ENCODE peak calls at places on chromosome 12, in six cellular contexts. N is cardiac fibroblast; K is T1000; X is iPS DF 6.9; F is H9; U is stimulated activated naive B cell treated with anti-CD40 and anti-IgM and Interleukin-4, amounts not matched to agents 10 μg/mL and 1 μg/mL and 100 μg/mL, for 72 hours. C is an unnamed sample.

GRCh38 chr12:130195776-130196175 is 33.5 kb downstream of the FZD10 start:
- DNase-seq in N (no peak), K (no peak), U (no peak), F (no peak), X (no peak), C (no peak)

GRCh38 chr12:112904571-112904970 is 2.2 kb upstream of the OAS1 start:
- DNase-seq in U (no peak), N (peak), X (no peak), F (no peak), K (no peak), C (no peak)

GRCh38 chr12:105982022-105982421 is 156.7 kb downstream of the NUAK1 start:
- DNase-seq in U (no peak), F (no peak), X (no peak), K (no peak), N (peak), C (no peak)

GRCh38 chr12:42979746-42980145 is 390.2 kb upstream of the PRICKLE1 start:
- DNase-seq in U (no peak), F (no peak), N (no peak), K (no peak), X (no peak), C (no peak)

GRCh38 chr12:131084341-131085011 is 130.8 kb downstream of the ADGRD1 start:
- DNase-seq in X (no peak), U (no peak), K (no peak), N (no peak), F (peak), C (no peak)

GRCh38 chr12:47744005-47744651 is 14.6 kb downstream of the RAPGEF3 start:
- DNase-seq in F (peak), K (no peak), X (peak), U (no peak), N (no peak), C (no peak)

GRCh38 chr12:113043240-113043639 is 13.3 kb upstream of the DTX1 start:
- DNase-seq in X (no peak), K (no peak), N (no peak), F (no peak), U (no peak), C (no peak)

GRCh38 chr12:116885496-116885895 is 4.3 kb upstream of the HRK start:
- DNase-seq in K (no peak), F (no peak), N (peak), X (no peak), U (no peak), C (no peak)

GRCh38 chr12:102753802-102754201 is 163.2 kb downstream of the PAH start:
- DNase-seq in N (no peak), K (no peak), X (no peak), U (no peak), F (no peak), C (no peak)

GRCh38 chr12:2823483-2823882 is 11.0 kb downstream of the ITFG2 start:
- DNase-seq in U (no peak), K (no peak), X (no peak), N (no peak), F (no peak), C (no peak)

GRCh38 chr12:25352078-25352918 is 101.6 kb upstream of the KRAS start:
- DNase-seq in K (no peak), F (no peak), N (peak), U (no peak), X (no peak), C (no peak)

GRCh38 chr12:2354151-2354991 is 301.6 kb downstream of the CACNA1C start:
- DNase-seq in F (no peak), K (no peak), U (no peak), X (no peak), N (no peak), C (no peak)

GRCh38 chr12:28313631-28314030 is 123.4 kb downstream of the CCDC91 start:
- DNase-seq in X (no peak), K (no peak), F (no peak), N (peak), U (no peak), C (peak)

GRCh38 chr12:62194616-62195015 is 65.6 kb upstream of the USP15 start:
- DNase-seq in X (no peak), K (no peak), U (no peak), N (peak), F (no peak), C (no peak)

GRCh38 chr12:54126696-54127537 is 61.9 kb downstream of the SMUG1 start:
- DNase-seq in K (peak), F (peak), X (no peak), N (no peak), U (no peak), C (peak)

GRCh38 chr12:3553681-3554546 is 62.9 kb downstream of the PRMT8 start:
- DNase-seq in K (no peak), X (peak), U (no peak), N (no peak), F (peak), C (no peak)

GRCh38 chr12:51863921-51864700 is 15.6 kb upstream of the FIGNL2 start:
- DNase-seq in F (peak), N (peak), K (no peak), X (no peak), U (no peak), C (no peak)

GRCh38 chr12:87140257-87140656 is 884.1 kb upstream of the MGAT4C start:
- DNase-seq in X (no peak), N (peak), U (no peak), F (no peak), K (no peak), C (no peak)

GRCh38 chr12:125766091-125766490 is 700.9 kb downstream of the AACS start:
- DNase-seq in X (no peak), U (no peak), K (no peak), N (no peak), F (no peak), C (no peak)

GRCh38 chr12:13976880-13977279 is 4.5 kb downstream of the GRIN2B start:
- DNase-seq in X (no peak), N (no peak), K (no peak), U (no peak), F (no peak), C (no peak)

GRCh38 chr12:50251619-50252300 is 31.6 kb downstream of the LIMA1 start:
- DNase-seq in K (no peak), U (no peak), X (no peak), N (no peak), F (no peak), C (no peak)

GRCh38 chr12:121812320-121812871 is 8.6 kb downstream of the SETD1B start:
- DNase-seq in X (no peak), K (no peak), F (peak), N (peak), U (no peak), C (peak)

GRCh38 chr12:124917841-124918621 is 3.6 kb upstream of the UBC start:
- DNase-seq in X (no peak), N (no peak), U (no peak), K (no peak), F (no peak), C (no peak)

GRCh38 chr12:27048822-27049752 is 26.7 kb downstream of the MED21 start:
- DNase-seq in F (no peak), X (no peak), U (no peak), K (no peak), N (peak), C (peak)

GRCh38 chr12:2319747-2320146 is 267.0 kb downstream of the CACNA1C start:
- DNase-seq in N (peak), U (no peak), K (peak), X (no peak), F (no peak), C (peak)

GRCh38 chr12:119666900-119667576 is 895 bp upstream of the PRKAB1 start:
- DNase-seq in U (no peak), K (no peak), N (no peak), F (no peak), X (no peak), C (no peak)

GRCh38 chr12:48882325-48882687 is 16.6 kb upstream of the RND1 start:
- DNase-seq in X (no peak), N (peak), F (peak), K (no peak), U (no peak), C (no peak)

GRCh38 chr12:13044859-13045384 is 741 bp downstream of the FAM234B start:
- DNase-seq in U (no peak), X (no peak), K (no peak), N (peak), F (no peak), C (peak)

GRCh38 chr12:49487605-49488004 is 51.2 kb upstream of the KCNH3 start:
- DNase-seq in U (no peak), X (no peak), K (no peak), F (no peak), N (no peak), C (no peak)

GRCh38 chr12:108482717-108483212 is 32.3 kb upstream of the FICD start:
- DNase-seq in K (peak), X (no peak), F (no peak), U (no peak), N (no peak), C (peak)

GRCh38 chr12:12872139-12872933 is 19.0 kb upstream of the GPRC5A start:
- DNase-seq in N (peak), X (no peak), K (peak), U (no peak), F (peak), C (peak)

GRCh38 chr12:90211017-90211416 is 502.4 kb upstream of the ATP2B1 start:
- DNase-seq in N (peak), X (no peak), U (no peak), K (no peak), F (no peak), C (peak)

GRCh38 chr12:27652174-27652763 is 44.0 kb upstream of the REP15 start:
- DNase-seq in F (peak), K (peak), X (peak), N (peak), U (no peak), C (peak)

GRCh38 chr12:99157946-99158345 is 489.6 kb upstream of the GARIN6 start:
- DNase-seq in U (no peak), N (no peak), F (no peak), K (no peak), X (no peak), C (no peak)

GRCh38 chr12:58313091-58313855 is 371.9 kb downstream of the ATP23 start:
- DNase-seq in K (no peak), U (no peak), N (peak), F (no peak), X (no peak), C (no peak)

GRCh38 chr12:43105426-43105981 is 446.5 kb downstream of the ADAMTS20 start:
- DNase-seq in N (no peak), X (no peak), U (no peak), F (no peak), K (no peak), C (no peak)

GRCh38 chr12:59004466-59004865 is 84.2 kb upstream of the LRIG3 start:
- DNase-seq in N (no peak), K (no peak), F (no peak), U (no peak), X (no peak), C (no peak)

GRCh38 chr12:124311292-124312109 is 16.6 kb downstream of the RFLNA start:
- DNase-seq in U (no peak), X (no peak), N (no peak), K (no peak), F (peak), C (no peak)

GRCh38 chr12:70436836-70437235 is 70.7 kb downstream of the KCNMB4 start:
- DNase-seq in F (no peak), U (no peak), K (no peak), N (no peak), X (no peak), C (no peak)

GRCh38 chr12:124837958-124838803 is 25.5 kb downstream of the SCARB1 start:
- DNase-seq in U (no peak), N (peak), K (peak), F (no peak), X (no peak), C (peak)

C was measured in H54.